ENCODE peak calls at places on chromosomes 4 and X, in four cellular contexts. K is heart left ventricle, I is H1, W is GM12878. N is an unnamed sample. For H3K4me1, the result is how much of the 10 kb centered on the place peaks cover.

GRCh38 chr4:8773124-8773931 is 98.3 kb downstream of the HMX1 start:
- DNase-seq in W (no peak), I (no peak), K (peak), N (peak)

GRCh38 chrX:44897539-44897938 is 24.6 kb downstream of the KDM6A start:
- DNase-seq in K (no peak), I (no peak), W (no peak), N (no peak)

GRCh38 chrX:110316351-110317078 is 1.4 kb downstream of the AMMECR1 start:
- DNase-seq in I (no peak), W (no peak), K (no peak), N (no peak)

GRCh38 chr4:144584428-144584827 is 61.5 kb upstream of the HHIP start:
- DNase-seq in I (no peak), W (no peak), K (no peak), N (no peak)

GRCh38 chr4:1216869-1217294 is 32.0 kb downstream of the CTBP1 start:
- DNase-seq in I (no peak), K (no peak), W (no peak), N (no peak)

GRCh38 chrX:19457662-19458061 is 57.6 kb downstream of the MAP3K15 start:
- DNase-seq in W (no peak), K (no peak), I (no peak), N (no peak)

GRCh38 chr4:37827030-37827705 is 682 bp downstream of the PGM2 start:
- DNase-seq in K (no peak), I (no peak), W (no peak), N (no peak)

GRCh38 chr4:110128092-110128989 is 70.1 kb downstream of the ELOVL6 start:
- DNase-seq in K (no peak), I (no peak), W (no peak), N (no peak)

GRCh38 chr4:71360844-71361243 is 22.0 kb downstream of the SLC4A4 start:
- DNase-seq in W (no peak), I (no peak), K (no peak), N (no peak)

GRCh38 chr4:73018595-73018994 is 50.9 kb downstream of the COX18 start:
- DNase-seq in W (no peak), I (no peak), K (no peak), N (no peak)

GRCh38 chr4:20580907-20581306 is 119.4 kb upstream of the PACRGL start:
- DNase-seq in I (no peak), K (no peak), W (no peak), N (no peak)

GRCh38 chrX:106170318-106170717 is 2.2 kb downstream of the PWWP3B start:
- DNase-seq in I (no peak), K (no peak), W (no peak), N (no peak)

GRCh38 chr4:120857312-120857711 is 65.2 kb downstream of the PRDM5 start:
- DNase-seq in K (no peak), W (no peak), I (no peak), N (no peak)

GRCh38 chr4:159075531-159075932 is 27.3 kb upstream of the RAPGEF2 start:
- DNase-seq in W (no peak), K (no peak), I (no peak), N (no peak)

GRCh38 chrX:154477891-154478477 is 1.1 kb downstream of the LAGE3 start:
- DNase-seq in K (no peak), I (no peak), W (no peak), N (no peak)

GRCh38 chrX:137945470-137945869 is 379.5 kb downstream of the ZIC3 start:
- DNase-seq in W (no peak), K (no peak), I (no peak), N (no peak)

GRCh38 chr4:138461065-138461464 is 218.9 kb upstream of the SLC7A11 start:
- DNase-seq in W (no peak), K (no peak), I (no peak), N (no peak)

GRCh38 chr4:62912531-62912930 is 1496.7 kb downstream of the TECRL start:
- DNase-seq in W (no peak), K (no peak), I (no peak), N (no peak)

GRCh38 chr4:118869808-118870342 is 18.8 kb upstream of the SYNPO2 start:
- DNase-seq in W (no peak), K (no peak), I (no peak), N (no peak)

GRCh38 chr4:185238261-185238681 is 28.9 kb downstream of the SNX25 start:
- DNase-seq in K (no peak), W (no peak), I (no peak), N (no peak)

GRCh38 chrX:45621356-45622041 is 420.8 kb upstream of the DIPK2B start:
- DNase-seq in I (no peak), K (no peak), W (no peak), N (no peak)

GRCh38 chrX:49754238-49754857 is 58.6 kb upstream of the PAGE1 start:
- DNase-seq in I (no peak), W (no peak), K (no peak), N (no peak)

GRCh38 chrX:47169726-47170515 is 23.7 kb upstream of the UBA1 start:
- DNase-seq in I (no peak), W (no peak), K (peak), N (no peak)

GRCh38 chr4:161438096-161438495 is 725.7 kb downstream of the FSTL5 start:
- DNase-seq in I (no peak), W (no peak), K (no peak), N (no peak)

GRCh38 chr4:26412381-26413372 is 77.6 kb downstream of the CCKAR start:
- DNase-seq in W (no peak), K (peak), I (no peak), N (no peak)

GRCh38 chr4:99529218-99529617 is 18.4 kb downstream of the C4orf17 start:
- DNase-seq in W (no peak), I (no peak), K (no peak), N (no peak)

GRCh38 chr4:124433044-124433443 is 279.5 kb downstream of the ANKRD50 start:
- DNase-seq in I (no peak), K (no peak), W (no peak), N (no peak)

GRCh38 chrX:2710041-2710471 is 19.0 kb downstream of the CD99 start:
- DNase-seq in W (no peak), K (peak), I (no peak), N (no peak)

GRCh38 chr4:105710678-105711077 is 2.1 kb downstream of the GSTCD start:
- DNase-seq in I (no peak), K (no peak), W (no peak), N (no peak)

GRCh38 chrX:47802589-47802988 is 34.1 kb upstream of the ZNF81 start:
- DNase-seq in W (no peak), I (no peak), K (no peak), N (no peak)

GRCh38 chr4:151098191-151098590 is 1.2 kb upstream of the RPS3A start:
- DNase-seq in I (no peak), W (no peak), K (no peak), N (no peak)

GRCh38 chr4:11698846-11699590 is 270.3 kb upstream of the HS3ST1 start:
- DNase-seq in W (no peak), K (no peak), I (no peak), N (no peak)

DNA sequence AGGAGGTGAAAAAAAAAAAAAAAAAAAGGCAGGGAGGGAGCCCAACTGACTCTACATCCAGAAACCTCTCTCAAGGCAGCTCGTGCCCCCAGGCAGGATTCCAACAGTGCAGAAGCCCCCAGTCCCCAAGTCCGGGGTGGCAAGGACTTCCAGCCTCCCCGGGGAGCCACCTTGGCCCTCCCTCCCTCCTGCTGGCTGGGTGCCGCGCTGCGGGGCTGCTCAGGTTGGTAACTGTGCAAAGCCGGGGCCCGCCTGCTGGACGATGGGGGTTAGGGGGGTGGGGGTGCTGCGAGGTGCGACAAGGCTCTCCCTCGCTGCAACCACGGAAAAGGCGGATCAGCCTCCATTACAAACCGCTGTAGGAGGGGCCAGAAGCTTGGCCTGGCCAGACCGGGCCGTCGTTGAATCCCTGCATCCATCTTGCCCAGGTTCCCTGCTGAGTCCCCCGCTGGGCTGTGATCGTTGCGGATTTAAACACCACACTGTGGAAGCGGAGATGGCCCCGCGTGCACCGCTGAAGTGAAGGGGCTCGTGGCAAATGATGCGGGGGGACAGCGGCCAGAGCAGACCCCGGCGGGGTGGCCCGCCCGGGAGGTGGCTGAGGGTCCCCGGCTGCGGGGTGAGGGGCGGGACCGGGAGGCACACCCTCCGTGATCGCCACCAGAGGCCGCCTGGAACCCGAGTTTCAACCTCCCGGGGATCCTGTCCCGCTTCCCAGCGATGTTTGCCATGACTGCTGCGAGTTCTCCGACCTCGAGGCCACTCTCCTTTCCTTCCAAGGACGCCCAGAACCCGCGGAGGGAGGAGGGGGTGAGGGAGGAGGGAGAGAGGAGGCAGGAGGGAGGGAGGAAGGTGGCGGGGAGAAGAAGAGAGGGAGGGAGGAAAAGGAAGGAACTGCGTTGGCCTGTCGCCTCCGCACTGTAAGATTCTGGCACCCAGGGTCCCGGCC is 58.0 kb upstream of the DDX3X start:
- DNase-seq in I (no peak), W (no peak), K (peak), N (peak)
- TF ChIP-seq POLR2A in I (peak), W (peak), K (no peak), N (no peak)

GRCh38 chrX:23902419-23902818 is 5.3 kb downstream of the APOO start:
- DNase-seq in I (no peak), W (no peak), K (no peak), N (no peak)
- H3K4me1 ChIP-seq in I (under half), W (under half), K (under half), N (under half)

GRCh38 chrX:71095971-71096701 is 485 bp downstream of the FOXO4 start:
- DNase-seq in K (no peak), I (no peak), W (no peak), N (no peak)
- TF ChIP-seq POLR2A in K (peak), I (no peak), W (peak), N (no peak)

GRCh38 chrX:149511081-149511480 is 6.0 kb upstream of the IDS start:
- DNase-seq in W (no peak), K (no peak), I (no peak), N (no peak)

GRCh38 chrX:149516604-149517003 is 11.5 kb upstream of the IDS start:
- DNase-seq in W (no peak), K (no peak), I (no peak), N (no peak)

GRCh38 chrX:149515954-149516602 is 11.0 kb upstream of the IDS start:
- DNase-seq in K (no peak), I (no peak), W (no peak), N (no peak)

GRCh38 chrX:149512225-149512885 is 7.2 kb upstream of the IDS start:
- DNase-seq in K (peak), W (peak), I (no peak), N (peak)

GRCh38 chrX:149513713-149514427 is 8.8 kb upstream of the IDS start:
- DNase-seq in I (no peak), W (no peak), K (no peak), N (no peak)
- H3K4me1 ChIP-seq in I (under half), W (under half), K (under half), N (under half)

GRCh38 chr4:25233194-25233593 is 639 bp upstream of the PI4K2B start:
- DNase-seq in K (no peak), I (no peak), W (no peak), N (no peak)

GRCh38 chr4:25234390-25235367 is 846 bp downstream of the PI4K2B start:
- DNase-seq in I (no peak), K (peak), W (peak), N (no peak)

GRCh38 chr4:25236971-25237370 is 3.1 kb downstream of the PI4K2B start:
- DNase-seq in K (no peak), W (no peak), I (no peak), N (no peak)

GRCh38 chr4:25235401-25235800 is 1.6 kb downstream of the PI4K2B start:
- DNase-seq in I (no peak), W (no peak), K (no peak), N (no peak)

DNA sequence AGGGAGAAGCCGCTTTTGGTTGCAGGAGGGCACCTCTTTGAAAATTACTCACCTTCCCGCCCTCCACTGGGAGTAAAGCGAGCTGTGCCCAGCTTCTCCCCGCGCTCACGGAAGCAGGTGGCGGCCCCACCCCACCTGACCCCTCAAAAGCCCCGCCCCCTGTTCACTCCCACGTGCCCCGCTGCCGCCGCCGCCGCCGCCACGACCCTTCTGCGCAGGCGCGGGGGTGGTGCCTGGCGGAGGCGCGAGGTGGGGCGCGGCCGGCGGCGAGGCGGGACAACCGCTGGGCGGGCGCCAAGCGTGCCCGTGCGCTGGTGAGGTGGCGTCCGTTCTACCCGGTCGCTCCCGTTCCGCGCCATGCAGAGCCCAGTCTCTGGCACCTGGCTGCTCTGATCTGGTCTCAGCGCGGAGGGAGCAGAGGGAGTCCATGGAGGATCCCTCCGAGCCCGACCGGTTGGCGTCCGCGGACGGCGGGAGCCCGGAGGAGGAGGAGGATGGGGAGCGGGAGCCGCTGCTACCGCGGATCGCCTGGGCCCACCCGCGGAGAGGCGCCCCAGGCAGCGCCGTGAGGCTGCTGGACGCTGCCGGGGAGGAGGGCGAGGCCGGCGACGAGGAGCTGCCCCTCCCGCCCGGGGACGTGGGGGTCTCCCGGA is at the start of gene PI4K2B:
- DNase-seq in W (peak), I (peak), K (peak), N (peak)
- TF ChIP-seq POLR2A in W (peak), I (peak), K (peak), N (peak)

GRCh38 chr4:108622022-108622421 is 1.6 kb downstream of the RPL34 start:
- DNase-seq in K (no peak), W (no peak), I (no peak), N (no peak)

GRCh38 chr4:108622828-108623227 is 2.5 kb downstream of the RPL34 start:
- DNase-seq in K (no peak), I (no peak), W (no peak), N (no peak)

GRCh38 chr4:108620933-108621905 is 843 bp downstream of the RPL34 start:
- DNase-seq in K (no peak), W (no peak), I (no peak), N (no peak)

GRCh38 chr4:108626056-108626455 is 5.7 kb downstream of the RPL34 start:
- DNase-seq in I (no peak), W (no peak), K (no peak), N (no peak)

DNA sequence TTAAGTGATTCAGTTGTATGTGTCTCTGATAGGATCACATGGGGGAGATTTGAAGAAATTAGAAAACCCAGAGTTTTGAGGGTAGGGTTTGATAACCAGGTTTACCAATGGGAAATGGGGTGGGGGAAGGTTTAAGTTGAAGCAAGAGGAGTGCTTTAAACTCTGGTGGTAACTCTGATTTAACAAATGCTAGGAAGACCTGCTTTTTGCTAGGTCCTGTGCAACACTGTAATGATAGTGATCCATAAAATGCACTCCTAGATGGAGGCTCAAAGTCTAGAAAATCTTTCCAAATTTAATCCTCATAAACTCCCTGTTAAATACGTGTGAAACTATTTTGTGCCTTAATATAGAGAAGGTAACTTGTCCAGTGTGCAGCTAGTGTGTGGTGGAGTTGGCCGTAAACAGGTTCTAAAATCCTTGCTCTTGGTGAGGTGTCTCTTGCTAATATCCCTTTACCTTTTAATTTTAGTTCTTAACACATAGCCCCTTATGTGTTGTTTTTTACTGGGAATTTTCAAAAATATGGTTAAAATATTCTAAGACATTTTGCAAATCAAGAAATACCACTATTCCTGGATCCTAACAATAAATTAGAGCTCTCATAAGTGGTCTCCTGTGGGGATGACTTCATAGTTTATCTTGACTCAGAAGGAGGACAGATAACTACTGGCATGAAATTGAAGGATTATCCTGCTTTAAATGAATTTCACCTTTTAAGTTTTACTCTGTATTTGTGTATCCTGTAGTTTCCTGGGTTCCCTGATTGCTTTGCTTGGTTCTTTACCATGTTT is 4.1 kb downstream of the RPL34 start:
- DNase-seq in W (no peak), K (no peak), I (no peak), N (no peak)
- H3K4me1 ChIP-seq in W (under half), K (under half), I (under half), N (under half)

DNA sequence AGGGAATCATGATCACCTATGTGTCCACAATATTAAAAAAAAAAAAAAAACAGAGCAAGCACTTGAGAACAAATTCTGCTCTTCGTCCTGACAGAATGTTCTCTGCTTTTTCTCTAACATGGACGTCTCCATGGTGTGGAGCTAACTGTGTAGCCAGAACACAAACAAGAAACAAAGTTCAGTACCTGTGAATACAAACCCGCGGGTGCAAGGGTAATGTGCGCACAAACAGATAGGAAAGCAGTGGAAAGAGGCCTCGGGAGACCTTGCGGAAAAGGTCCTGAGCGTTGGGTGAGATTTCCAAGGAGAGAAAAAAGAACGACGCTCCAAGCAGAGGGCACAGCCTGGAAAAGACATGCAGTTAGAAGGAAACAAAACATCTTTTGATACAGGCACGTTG is 92.0 kb upstream of the TBL1X start:
- DNase-seq in W (no peak), I (no peak), K (no peak), N (no peak)
- TF ChIP-seq POLR2A in W (no peak), I (no peak), K (no peak), N (no peak)